ENCODE peak calls at places on chromosomes 3 and 15, in eight cellular contexts. I is CD8-positive, alpha-beta T cell; N is psoas muscle; L is cardiac muscle cell; B is transverse colon; K is uterus; Q is fibroblast of lung; A is HCT116. T is an unnamed sample. For H3K4me1, the result is how much of the 10 kb centered on the place peaks cover.

GRCh38 chr3:40292637-40293036 is 16.9 kb upstream of the EIF1B start:
- DNase-seq in I (no peak), N (no peak), L (no peak), B (no peak), K (no peak), Q (no peak), A (no peak), T (peak)

GRCh38 chr3:42572278-42572677 is 9.5 kb downstream of the SEC22C start:
- DNase-seq in I (no peak), N (no peak), L (peak), B (peak), K (no peak), Q (peak), A (peak), T (peak)

GRCh38 chr3:35071768-35072167 is 567.6 kb upstream of the ARPP21 start:
- DNase-seq in I (no peak), N (no peak), L (no peak), B (no peak), K (no peak), Q (no peak), A (no peak), T (no peak)

GRCh38 chr15:71282086-71282485 is 166.8 kb downstream of the THSD4 start:
- DNase-seq in I (no peak), N (no peak), L (peak), B (no peak), K (no peak), Q (peak), A (no peak), T (no peak)

GRCh38 chr3:139421034-139421433 is 31.6 kb upstream of the COPB2 start:
- DNase-seq in I (no peak), N (no peak), L (no peak), B (no peak), K (no peak), Q (no peak), A (no peak), T (no peak)

GRCh38 chr3:187896664-187897063 is 151.4 kb upstream of the BCL6 start:
- DNase-seq in I (no peak), N (peak), L (no peak), B (no peak), K (no peak), Q (no peak), A (no peak), T (no peak)

GRCh38 chr3:11548721-11549131 is 95.0 kb downstream of the VGLL4 start:
- DNase-seq in I (no peak), N (no peak), L (peak), B (peak), K (peak), Q (peak), A (peak), T (no peak)

GRCh38 chr3:41369838-41370237 is 170.5 kb downstream of the CTNNB1 start:
- DNase-seq in I (no peak), N (no peak), L (no peak), B (no peak), K (no peak), Q (no peak), A (no peak), T (no peak)

GRCh38 chr3:197331131-197331530 is 32.7 kb upstream of the DLG1 start:
- DNase-seq in I (no peak), N (no peak), L (peak), B (no peak), K (no peak), Q (no peak), A (peak), T (no peak)

GRCh38 chr15:57624730-57625129 is 33.0 kb downstream of the MYZAP start:
- DNase-seq in I (no peak), N (no peak), L (no peak), B (no peak), K (no peak), Q (no peak), A (no peak), T (no peak)

GRCh38 chr3:8938021-8938420 is 25.3 kb downstream of the RAD18 start:
- DNase-seq in I (no peak), N (no peak), L (peak), B (no peak), K (no peak), Q (peak), A (peak), T (no peak)

GRCh38 chr3:4746241-4746958 is 232.8 kb upstream of the BHLHE40 start:
- DNase-seq in I (no peak), N (no peak), L (peak), B (no peak), K (no peak), Q (no peak), A (no peak), T (no peak)

GRCh38 chr15:60299452-60300047 is 98.2 kb downstream of the ANXA2 start:
- DNase-seq in I (no peak), N (no peak), L (peak), B (peak), K (peak), Q (peak), A (peak), T (no peak)

GRCh38 chr3:45978348-45978747 is 17.3 kb downstream of the FYCO1 start:
- DNase-seq in I (peak), N (no peak), L (no peak), B (peak), K (peak), Q (no peak), A (no peak), T (no peak)

GRCh38 chr15:74053497-74053896 is 28.9 kb downstream of the GOLGA6A start:
- DNase-seq in I (no peak), N (no peak), L (no peak), B (no peak), K (peak), Q (no peak), A (no peak), T (no peak)

GRCh38 chr3:101936419-101937331 is 87.4 kb downstream of the NFKBIZ start:
- DNase-seq in I (peak), N (no peak), L (peak), B (no peak), K (no peak), Q (peak), A (no peak), T (no peak)

GRCh38 chr15:42401544-42402478 is 42.5 kb downstream of the CAPN3 start:
- DNase-seq in I (no peak), N (no peak), L (no peak), B (no peak), K (no peak), Q (no peak), A (peak), T (no peak)

GRCh38 chr3:22089284-22089683 is 338.3 kb upstream of the ZNF385D start:
- DNase-seq in I (no peak), N (no peak), L (peak), B (peak), K (no peak), Q (peak), A (no peak), T (peak)

GRCh38 chr3:31980530-31981205 is 394 bp downstream of the OSBPL10 start:
- DNase-seq in I (peak), N (peak), L (peak), B (peak), K (peak), Q (peak), A (peak), T (no peak)

GRCh38 chr15:69979269-69979668 is 118.4 kb downstream of the TLE3 start:
- DNase-seq in I (no peak), N (no peak), L (no peak), B (peak), K (no peak), Q (no peak), A (no peak), T (no peak)

GRCh38 chr3:111846717-111847116 is 12.3 kb upstream of the PHLDB2 start:
- DNase-seq in I (no peak), N (no peak), L (peak), B (no peak), K (no peak), Q (peak), A (no peak), T (no peak)

GRCh38 chr15:65338366-65338765 is 33.9 kb downstream of the RNU5B-1 start:
- DNase-seq in I (no peak), N (no peak), L (no peak), B (peak), K (no peak), Q (no peak), A (no peak), T (no peak)

GRCh38 chr3:186044973-186045372 is 63.9 kb downstream of the ETV5 start:
- DNase-seq in I (no peak), N (no peak), L (peak), B (no peak), K (no peak), Q (peak), A (no peak), T (no peak)

GRCh38 chr3:13274125-13274873 is 145.8 kb downstream of the NUP210 start:
- DNase-seq in I (no peak), N (no peak), L (no peak), B (no peak), K (no peak), Q (no peak), A (no peak), T (no peak)

GRCh38 chr3:169232863-169233262 is 430.6 kb downstream of the MECOM start:
- DNase-seq in I (no peak), N (no peak), L (peak), B (no peak), K (no peak), Q (peak), A (no peak), T (no peak)

GRCh38 chr3:172303181-172303580 is 145.1 kb downstream of the GHSR start:
- DNase-seq in I (no peak), N (no peak), L (peak), B (no peak), K (no peak), Q (peak), A (no peak), T (no peak)

GRCh38 chr3:184284696-184285095 is 8.9 kb downstream of the ECE2 start:
- DNase-seq in I (no peak), N (no peak), L (peak), B (no peak), K (no peak), Q (peak), A (peak), T (peak)

DNA sequence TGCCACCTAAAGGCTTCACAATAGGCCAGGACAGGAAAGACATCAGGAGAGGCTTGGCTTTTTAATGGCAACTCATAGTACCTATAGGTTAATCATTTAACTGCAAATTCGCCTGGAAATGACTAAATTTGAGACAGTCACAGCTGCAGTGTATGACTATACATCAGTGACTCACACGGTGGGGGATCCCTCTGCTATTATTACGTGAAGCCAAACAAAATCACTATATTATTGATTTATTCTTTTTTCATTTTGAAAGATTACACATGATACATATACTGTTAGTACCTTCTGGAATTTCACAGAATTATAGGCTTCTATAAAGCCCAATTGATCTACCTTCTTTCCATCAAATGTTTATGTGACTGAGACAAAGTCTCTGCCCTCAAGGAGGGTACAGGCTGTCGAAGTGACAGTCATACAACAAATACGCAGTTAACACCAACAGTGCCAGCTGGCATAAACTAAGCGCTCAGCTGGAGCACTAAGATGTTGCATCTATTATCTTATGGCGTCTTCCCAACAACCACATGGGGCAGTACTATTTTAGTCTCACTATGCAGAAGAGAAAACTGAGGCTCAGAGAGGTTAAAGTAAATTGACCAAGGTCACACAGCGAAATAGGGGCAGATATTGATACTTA is 82.0 kb upstream of the LMOD3 start:
- DNase-seq in I (no peak), N (no peak), L (no peak), B (no peak), K (no peak), Q (no peak), A (no peak), T (no peak)
- H3K4me3 ChIP-seq in I (no peak), N (no peak), L (no peak), B (no peak), K (no peak), Q (no peak), A (no peak), T (no peak)

DNA sequence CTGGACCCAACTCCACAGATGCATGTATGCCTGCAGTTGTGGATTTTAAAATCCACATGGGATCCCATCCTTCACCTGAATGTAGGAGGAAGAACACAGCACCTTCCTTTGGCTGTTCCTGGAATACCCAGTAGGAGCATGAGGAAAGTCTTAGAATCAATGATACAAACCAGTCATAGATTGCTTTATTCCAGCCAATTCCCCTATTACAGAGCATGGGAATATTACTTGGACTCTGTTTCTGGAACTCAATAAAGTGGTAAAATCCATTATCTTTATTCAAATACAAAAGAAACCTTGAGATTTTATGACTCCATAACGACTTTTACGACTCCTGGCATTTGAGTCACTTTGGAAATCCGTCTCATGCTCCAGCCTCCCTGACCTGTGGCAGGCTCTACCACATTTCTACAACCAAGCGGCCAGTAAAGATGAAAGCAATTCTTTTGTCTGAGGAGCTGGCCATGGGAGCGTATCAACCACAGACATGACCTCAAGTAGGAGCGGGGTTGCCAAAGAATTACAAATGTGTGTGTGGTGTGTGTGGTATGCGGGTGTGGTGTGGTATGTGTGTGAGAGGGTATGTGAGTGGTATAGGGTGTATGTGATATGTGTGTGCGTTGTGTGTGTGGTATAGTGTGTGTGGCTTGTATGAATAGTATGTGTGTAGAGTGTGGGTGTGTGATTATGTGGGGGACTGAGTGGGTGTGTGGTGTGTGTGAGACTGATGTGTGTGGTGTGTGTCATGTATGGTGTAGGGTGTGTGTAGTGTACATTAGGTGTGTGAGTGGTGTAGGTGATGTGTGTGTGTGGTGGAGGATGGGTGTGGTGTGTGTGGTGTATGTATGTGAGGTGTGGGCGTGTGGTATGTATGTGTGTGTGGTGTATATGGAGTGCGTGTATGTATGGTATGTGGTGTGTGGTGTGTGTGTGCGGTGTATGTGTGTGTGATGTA is 40.0 kb downstream of the ARRDC4 start:
- DNase-seq in I (no peak), N (no peak), L (no peak), B (peak), K (no peak), Q (no peak), A (no peak), T (no peak)
- H3K4me1 ChIP-seq in I (under half), N (under half), L (under half), B (under half), K (under half), Q (under half), A (under half), T (under half)

DNA sequence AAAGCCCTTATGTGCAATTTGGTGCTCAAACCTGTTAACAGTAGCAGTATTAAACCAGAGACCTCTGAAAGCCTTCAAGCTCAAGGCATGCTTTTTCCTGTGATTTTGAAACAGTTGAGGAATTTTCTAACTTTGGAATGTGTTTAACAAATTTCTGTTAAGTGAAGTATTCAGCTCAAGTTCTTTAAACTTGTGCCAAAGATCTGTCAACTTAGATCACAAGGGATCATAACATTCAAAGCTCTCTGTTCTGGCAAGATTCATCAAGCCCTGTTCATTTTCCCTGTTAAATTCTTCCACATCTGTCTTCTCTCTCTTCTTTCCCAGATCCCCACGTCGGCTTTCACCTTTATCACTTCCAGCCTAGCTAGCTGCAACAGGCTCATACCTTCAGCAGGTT is 28.8 kb upstream of the RYK start:
- DNase-seq in I (no peak), N (no peak), L (peak), B (no peak), K (no peak), Q (no peak), A (no peak), T (no peak)
- H3K4me3 ChIP-seq in I (no peak), N (no peak), L (no peak), B (no peak), K (no peak), Q (no peak), A (no peak), T (no peak)

GRCh38 chr3:124360626-124361025 is 368.7 kb upstream of the ROPN1 start:
- DNase-seq in I (no peak), N (no peak), L (peak), B (no peak), K (no peak), Q (no peak), A (no peak), T (peak)
- H3K4me1 ChIP-seq in I (under half), N (under half), L (under half), B (under half), K (under half), Q (under half), A (under half), T (under half)

DNA sequence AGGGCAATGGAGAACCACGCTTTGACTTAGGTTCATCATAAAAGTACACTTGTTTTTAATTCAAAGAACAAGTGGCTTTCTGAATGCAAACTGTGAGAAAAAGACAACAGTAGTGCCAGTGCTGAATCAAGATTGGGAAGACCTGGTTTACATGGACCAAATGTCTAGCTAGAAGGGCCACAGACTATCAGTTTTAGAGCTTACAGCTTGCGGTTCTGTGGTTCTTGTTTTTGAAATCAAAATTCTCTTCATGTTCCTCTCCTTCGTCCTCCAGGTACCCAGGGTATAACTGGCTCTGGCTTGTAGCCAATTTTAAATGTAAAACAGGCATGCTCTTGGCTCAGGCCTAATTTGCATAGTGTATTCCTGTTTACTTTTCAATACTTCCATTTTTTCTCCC is 124.6 kb downstream of the TGFBR2 start:
- DNase-seq in I (no peak), N (no peak), L (no peak), B (no peak), K (no peak), Q (no peak), A (no peak), T (no peak)
- H3K4me3 ChIP-seq in I (no peak), N (no peak), L (no peak), B (no peak), K (no peak), Q (no peak), A (no peak), T (no peak)